ENCODE peak calls at places on chromosomes 6 and 20, in nine cellular contexts. G, P, X, T, N, Z, W, O and I are unnamed samples.
A peak's percentile ranks its signal among the peaks of the same experiment; 100 is the strongest.

GRCh38 chr6:107674995-107675738 is 148.9 kb downstream of the SCML4 start:
- DNase-seq in G (peak; percentile 96), P (peak; percentile 78), X (peak; percentile 71), T (peak; percentile 95), N (peak; percentile 72), Z (peak; percentile 65), W (no peak), O (peak; percentile 67), I (peak; percentile 95)

GRCh38 chr20:41366546-41367392 is at the start of gene EMILIN3:
- DNase-seq in G (no peak), P (no peak), X (no peak), T (no peak), N (no peak), Z (no peak), W (no peak), O (no peak), I (peak; percentile 71)

GRCh38 chr6:153858529-153858928 is 180.5 kb upstream of the OPRM1 start:
- DNase-seq in G (no peak), P (no peak), X (no peak), T (no peak), N (no peak), Z (no peak), W (no peak), O (no peak), I (no peak)

GRCh38 chr20:24998121-24998520 is 5.6 kb upstream of the APMAP start:
- DNase-seq in G (peak; percentile 6), P (no peak), X (no peak), T (no peak), N (no peak), Z (no peak), W (no peak), O (no peak), I (peak; percentile 30)

GRCh38 chr6:47034919-47035318 is 7.2 kb downstream of the ADGRF1 start:
- DNase-seq in G (no peak), P (peak; percentile 86), X (no peak), T (no peak), N (no peak), Z (peak; percentile 100), W (no peak), O (peak; percentile 99), I (no peak)

GRCh38 chr6:11368760-11369159 is 136.3 kb upstream of the NEDD9 start:
- DNase-seq in G (no peak), P (no peak), X (no peak), T (no peak), N (peak; percentile 53), Z (no peak), W (no peak), O (peak; percentile 73), I (no peak)

GRCh38 chr6:134296762-134297161 is 21.1 kb downstream of the SGK1 start:
- DNase-seq in G (no peak), P (no peak), X (no peak), T (no peak), N (no peak), Z (no peak), W (no peak), O (no peak), I (no peak)

GRCh38 chr6:131565041-131565440 is 8.0 kb upstream of the ARG1 start:
- DNase-seq in G (no peak), P (no peak), X (no peak), T (no peak), N (no peak), Z (no peak), W (no peak), O (no peak), I (no peak)

GRCh38 chr6:138647006-138647405 is 126.6 kb upstream of the CCDC28A start:
- DNase-seq in G (no peak), P (no peak), X (no peak), T (no peak), N (no peak), Z (peak; percentile 63), W (no peak), O (no peak), I (no peak)

GRCh38 chr6:33172307-33173227 is 19.7 kb downstream of the COL11A2 start:
- DNase-seq in G (no peak), P (peak; percentile 78), X (no peak), T (peak; percentile 59), N (no peak), Z (peak; percentile 14), W (no peak), O (peak; percentile 47), I (peak; percentile 68)

GRCh38 chr20:17504898-17505663 is 26.1 kb downstream of the BFSP1 start:
- DNase-seq in G (peak; percentile 85), P (peak; percentile 57), X (peak; percentile 18), T (peak; percentile 89), N (peak; percentile 65), Z (peak; percentile 25), W (no peak), O (peak; percentile 84), I (peak; percentile 90)

GRCh38 chr20:11178946-11179654 is 505.3 kb upstream of the JAG1 start:
- DNase-seq in G (no peak), P (peak; percentile 24), X (no peak), T (no peak), N (no peak), Z (peak; percentile 89), W (no peak), O (peak; percentile 98), I (no peak)

GRCh38 chr6:16049178-16049577 is 79.7 kb upstream of the MYLIP start:
- DNase-seq in G (no peak), P (peak; percentile 9), X (no peak), T (no peak), N (no peak), Z (peak; percentile 10), W (no peak), O (no peak), I (no peak)